ENCODE peak calls at places on chromosome 19, in five cellular contexts. T is PC-3, J is cardiac fibroblast, F is GM10248, R is fibroblast of pulmonary artery. Z is an unnamed sample.
A peak's percentile ranks its signal among the peaks of the same experiment; 100 is the strongest.

GRCh38 chr19:51696606-51697005 is 3.5 kb downstream of the SPACA6 start:
- DNase-seq in T (no peak), J (no peak), F (peak; percentile 3), R (no peak), Z (no peak)

GRCh38 chr19:10237702-10238101 is 6.6 kb upstream of the S1PR2 start:
- DNase-seq in T (no peak), J (no peak), F (no peak), R (no peak), Z (no peak)

GRCh38 chr19:36849701-36850645 is 703 bp upstream of the ZNF345 start:
- DNase-seq in T (peak; percentile 58), J (peak; percentile 95), F (peak; percentile 90), R (peak; percentile 93), Z (peak; percentile 85)

GRCh38 chr19:42466521-42467436 is 24.0 kb upstream of the CXCL17 start:
- DNase-seq in T (no peak), J (peak; percentile 34), F (peak; percentile 25), R (peak; percentile 76), Z (peak; percentile 10)

GRCh38 chr19:48925240-48925843 is 8.2 kb upstream of the DHDH start:
- DNase-seq in T (peak; percentile 67), J (peak; percentile 85), F (no peak), R (peak; percentile 63), Z (no peak)

GRCh38 chr19:45876411-45877197 is 9.3 kb downstream of the IRF2BP1 start:
- DNase-seq in T (no peak), J (peak; percentile 33), F (peak; percentile 75), R (peak; percentile 22), Z (peak; percentile 63)

GRCh38 chr19:35126624-35126959 is 8.3 kb downstream of the LGI4 start:
- DNase-seq in T (no peak), J (no peak), F (no peak), R (no peak), Z (no peak)

GRCh38 chr19:18807861-18808331 is 16.8 kb upstream of the COMP start:
- DNase-seq in T (no peak), J (no peak), F (no peak), R (no peak), Z (no peak)

GRCh38 chr19:49364083-49364687 is 508 bp downstream of the DKKL1 start:
- DNase-seq in T (no peak), J (no peak), F (no peak), R (no peak), Z (no peak)

GRCh38 chr19:7600721-7601120 is 5.1 kb downstream of the CAMSAP3 start:
- DNase-seq in T (no peak), J (no peak), F (no peak), R (no peak), Z (no peak)

GRCh38 chr19:13150919-13151604 is 851 bp downstream of the IER2 start:
- DNase-seq in T (no peak), J (no peak), F (no peak), R (no peak), Z (no peak)

GRCh38 chr19:39514840-39515550 is at the start of gene SELENOV:
- DNase-seq in T (no peak), J (no peak), F (no peak), R (no peak), Z (peak; percentile 44)

GRCh38 chr19:7292950-7293794 is 1.0 kb downstream of the INSR start:
- DNase-seq in T (no peak), J (peak; percentile 3), F (peak; percentile 28), R (no peak), Z (peak; percentile 45)

GRCh38 chr19:7605490-7606222 is 10.0 kb downstream of the CAMSAP3 start:
- DNase-seq in T (peak; percentile 71), J (peak; percentile 40), F (peak; percentile 47), R (peak; percentile 31), Z (no peak)

GRCh38 chr19:9128171-9128570 is 1.4 kb upstream of the OR7G3 start:
- DNase-seq in T (peak; percentile 97), J (peak; percentile 57), F (no peak), R (peak; percentile 88), Z (no peak)

GRCh38 chr19:3176715-3177501 is 1.7 kb upstream of the S1PR4 start:
- DNase-seq in T (peak; percentile 86), J (peak; percentile 72), F (no peak), R (no peak), Z (no peak)

GRCh38 chr19:48745208-48745995 is 1.3 kb downstream of the IZUMO1 start:
- DNase-seq in T (peak; percentile 63), J (peak; percentile 76), F (peak; percentile 68), R (peak; percentile 72), Z (peak; percentile 79)

GRCh38 chr19:29612801-29613595 is 6.9 kb downstream of the POP4 start:
- DNase-seq in T (no peak), J (no peak), F (no peak), R (no peak), Z (no peak)

GRCh38 chr19:39671739-39672363 is 16.1 kb downstream of the LGALS16 start:
- DNase-seq in T (peak; percentile 70), J (peak; percentile 75), F (peak; percentile 35), R (peak; percentile 68), Z (peak; percentile 58)

GRCh38 chr19:49472936-49473335 is 1.1 kb upstream of the FLT3LG start:
- DNase-seq in T (no peak), J (no peak), F (no peak), R (no peak), Z (no peak)

GRCh38 chr19:58476498-58477015 is 405 bp downstream of the ZNF446 start:
- DNase-seq in T (no peak), J (peak; percentile 29), F (peak; percentile 29), R (peak; percentile 23), Z (no peak)

GRCh38 chr19:48795855-48796142 is 15.0 kb downstream of the BCAT2 start:
- DNase-seq in T (no peak), J (no peak), F (no peak), R (no peak), Z (peak; percentile 13)

GRCh38 chr19:19405919-19406877 is 723 bp downstream of the GATAD2A start:
- DNase-seq in T (peak; percentile 54), J (peak; percentile 64), F (peak; percentile 52), R (peak; percentile 52), Z (peak; percentile 65)

GRCh38 chr19:16118489-16119033 is 6.9 kb downstream of the RAB8A start:
- DNase-seq in T (no peak), J (no peak), F (peak; percentile 88), R (no peak), Z (peak; percentile 88)

GRCh38 chr19:16121141-16121540 is 9.5 kb downstream of the RAB8A start:
- DNase-seq in T (no peak), J (no peak), F (no peak), R (no peak), Z (no peak)

GRCh38 chr19:16115309-16116039 is 3.8 kb downstream of the RAB8A start:
- DNase-seq in T (no peak), J (no peak), F (no peak), R (no peak), Z (no peak)

GRCh38 chr19:16116067-16116466 is 4.4 kb downstream of the RAB8A start:
- DNase-seq in T (no peak), J (no peak), F (no peak), R (no peak), Z (no peak)

DNA sequence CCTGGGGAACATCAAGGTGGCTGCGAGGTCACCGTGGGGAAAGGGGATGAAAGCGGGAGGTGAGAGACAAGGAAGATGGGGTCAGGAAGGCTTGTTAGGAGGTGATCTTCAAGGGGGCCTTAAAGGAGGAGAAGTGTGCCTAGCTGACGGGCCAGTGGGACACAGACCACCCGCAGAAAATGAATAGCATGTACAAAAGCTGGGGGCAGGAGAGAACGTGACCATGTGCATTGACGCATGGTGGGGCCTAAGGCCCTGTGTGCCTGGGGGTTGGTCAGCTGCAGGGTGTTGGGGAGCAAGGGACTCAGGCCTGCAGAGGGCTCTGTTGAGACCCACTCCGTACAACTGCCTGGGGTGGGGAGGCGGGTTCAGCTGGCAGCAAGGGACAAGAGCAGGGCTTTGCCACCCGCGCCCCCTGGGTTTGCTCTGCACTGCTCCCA is 5.9 kb downstream of the RAB8A start:
- DNase-seq in T (no peak), J (no peak), F (peak; percentile 73), R (no peak), Z (peak; percentile 75)
- TF ChIP-seq CTCF in T (peak; percentile 38), J (no peak), F (peak; percentile 68), R (no peak), Z (peak; percentile 34)

DNA sequence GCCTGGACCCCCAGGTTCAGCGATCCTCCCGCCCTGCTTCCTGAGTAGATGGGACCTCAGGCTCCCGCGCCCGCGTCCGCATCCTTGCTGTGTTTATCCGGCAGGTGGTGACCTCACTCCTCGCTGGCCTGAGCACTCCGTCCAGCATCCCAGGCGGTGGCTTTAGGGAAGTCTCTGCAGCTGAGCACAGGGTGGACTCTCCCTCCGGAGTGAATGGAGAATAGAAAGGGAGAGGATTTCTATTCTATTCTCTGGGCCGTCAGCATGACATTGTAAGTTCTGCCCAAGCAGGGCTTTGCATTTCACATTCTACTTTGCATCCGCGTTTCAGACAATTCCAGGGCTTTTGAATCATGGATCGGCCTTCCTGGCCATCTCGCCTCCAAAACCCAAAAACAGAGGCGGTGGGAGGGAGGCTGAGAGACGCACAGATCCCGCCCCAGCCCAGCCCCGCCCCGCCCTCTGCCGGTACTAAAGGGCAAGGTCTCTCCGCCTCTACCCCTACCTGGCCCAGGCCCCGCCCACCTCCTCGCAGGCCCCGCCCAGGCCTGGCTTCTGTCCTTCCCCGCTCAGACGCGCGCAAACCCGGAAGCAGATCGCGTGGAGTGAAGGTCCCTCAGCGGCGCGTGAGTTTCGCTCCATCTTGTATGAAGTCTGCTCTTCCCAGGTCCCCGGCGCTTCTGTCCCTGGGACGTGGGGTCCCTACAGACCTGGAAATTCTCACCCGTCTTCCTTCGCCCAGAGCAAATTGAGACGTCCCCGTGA is at the start of gene ZNF525:
- DNase-seq in T (peak; percentile 95), J (peak; percentile 76), F (peak; percentile 96), R (peak; percentile 79), Z (peak; percentile 96)
- TF ChIP-seq CTCF in T (peak; percentile 50), J (no peak), F (no peak), R (peak; percentile 21), Z (no peak)

DNA sequence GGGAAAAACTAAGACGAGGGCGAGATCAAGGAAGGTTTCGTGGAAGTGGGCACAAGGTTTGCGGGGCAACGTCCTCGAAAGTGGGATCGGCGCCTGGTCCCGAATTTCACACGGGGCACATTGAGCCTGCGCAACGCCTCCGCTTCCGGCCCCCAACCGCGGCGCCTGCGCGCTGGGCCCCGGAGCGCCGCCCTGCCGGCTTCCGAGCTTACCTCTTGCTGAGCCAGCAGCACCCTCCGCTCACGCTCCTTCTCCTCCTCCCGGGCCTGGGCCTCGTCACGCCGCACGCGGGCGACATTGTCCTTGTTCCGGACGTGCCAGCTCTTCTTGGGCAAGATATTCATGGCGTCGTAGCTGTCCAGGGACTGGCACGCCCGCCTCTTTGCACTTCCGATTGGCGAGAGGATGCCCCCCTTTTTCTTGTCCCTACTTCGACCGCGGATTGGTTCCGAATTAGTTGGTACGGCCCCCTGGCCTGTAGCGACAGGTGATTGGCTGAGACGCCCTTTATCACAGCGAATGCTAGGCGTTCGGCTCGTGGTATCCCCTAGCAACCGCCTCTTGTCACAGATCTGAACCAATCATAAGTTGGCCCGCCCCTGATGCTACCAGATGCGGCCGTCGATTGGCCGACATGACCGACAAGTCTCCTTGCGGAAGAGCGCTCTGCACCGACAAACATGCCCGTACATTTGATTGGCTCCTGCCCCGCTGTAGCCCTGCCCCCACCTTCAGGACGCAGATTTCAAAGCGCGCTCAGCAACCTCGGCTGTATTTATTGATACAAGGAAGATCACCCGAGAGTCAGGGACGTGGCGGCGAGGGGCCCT is at the start of gene LENG1:
- DNase-seq in T (peak; percentile 100), J (peak; percentile 100), F (peak; percentile 98), R (peak; percentile 100), Z (peak; percentile 99)
- TF ChIP-seq CTCF in T (peak; percentile 34), J (peak; percentile 11), F (peak; percentile 20), R (no peak), Z (no peak)

DNA sequence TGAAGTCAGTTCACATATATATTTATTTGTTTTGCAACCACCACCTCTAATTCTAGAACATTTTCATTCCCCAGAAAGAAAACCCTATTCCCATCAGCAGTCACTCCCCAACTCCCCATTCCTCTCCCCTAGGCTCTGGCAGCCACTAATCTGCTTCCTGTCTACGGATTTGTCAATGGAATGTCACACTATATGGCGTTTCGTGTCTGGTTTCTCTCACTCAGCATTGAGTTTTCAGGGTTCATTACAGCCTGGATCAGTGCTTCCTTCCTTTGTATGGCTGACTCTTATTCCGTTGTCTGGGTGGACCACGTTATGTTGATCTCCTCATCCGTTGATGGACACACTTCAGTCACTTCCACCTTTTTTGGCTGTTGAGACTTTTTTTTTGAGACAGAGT is 9.3 kb downstream of the COLGALT1 start:
- DNase-seq in T (no peak), J (no peak), F (no peak), R (no peak), Z (no peak)
- TF ChIP-seq CTCF in T (no peak), J (no peak), F (no peak), R (no peak), Z (no peak)

Z was measured in GM20000.